ENCODE peak calls at places on chromosomes 4 and X, in five cellular contexts. F is CD4-positive, alpha-beta T cell; D is HepG2; C is ovary; K is aorta. S is an unnamed sample.

GRCh38 chr4:3783691-3784306 is 17.6 kb downstream of the ADRA2C start:
- DNase-seq in D (no peak), K (no peak), F (no peak), C (peak; percentile 46), S (no peak)

GRCh38 chrX:29308726-29309125 is 721.5 kb downstream of the IL1RAPL1 start:
- DNase-seq in F (no peak), D (no peak), C (no peak), K (no peak), S (no peak)

GRCh38 chr4:2044119-2044485 is 15.0 kb upstream of the NAT8L start:
- DNase-seq in D (no peak), F (no peak), C (no peak), K (peak; percentile 53), S (no peak)

GRCh38 chrX:21481761-21482160 is 107.5 kb downstream of the CNKSR2 start:
- DNase-seq in D (no peak), F (no peak), K (no peak), C (no peak), S (no peak)

GRCh38 chr4:70559216-70559830 is 32.7 kb upstream of the AMBN start:
- DNase-seq in D (peak; percentile 67), C (no peak), F (no peak), K (no peak), S (no peak)

GRCh38 chr4:88341227-88342192 is 37.1 kb upstream of the HERC6 start:
- DNase-seq in C (peak; percentile 43), D (peak; percentile 10), K (no peak), F (no peak), S (peak; percentile 63)

GRCh38 chrX:123833387-123833786 is 26.5 kb upstream of the XIAP start:
- DNase-seq in C (no peak), F (peak; percentile 22), K (no peak), D (peak; percentile 60), S (peak; percentile 37)

GRCh38 chr4:6779667-6780565 is 2.6 kb upstream of the KIAA0232 start:
- DNase-seq in K (no peak), F (no peak), D (peak; percentile 62), C (no peak), S (no peak)

GRCh38 chr4:113057891-113058290 is 8.4 kb downstream of the ANK2 start:
- DNase-seq in F (no peak), K (no peak), C (no peak), D (no peak), S (no peak)

GRCh38 chr4:106312997-106313522 is 2.9 kb downstream of the TBCK start:
- DNase-seq in C (no peak), K (no peak), F (no peak), D (no peak), S (no peak)

GRCh38 chrX:23907106-23907495 is 637 bp downstream of the APOO start:
- DNase-seq in D (no peak), C (no peak), K (no peak), F (no peak), S (no peak)

GRCh38 chr4:99624141-99624719 is 33.4 kb downstream of the C4orf54 start:
- DNase-seq in D (no peak), F (no peak), C (peak; percentile 41), K (no peak), S (no peak)

GRCh38 chrX:151384807-151385206 is 12.2 kb upstream of the VMA21 start:
- DNase-seq in D (no peak), K (no peak), F (no peak), C (no peak), S (no peak)

GRCh38 chrX:111168314-111168713 is 72.3 kb downstream of the PAK3 start:
- DNase-seq in K (no peak), D (peak; percentile 0), C (no peak), F (no peak), S (no peak)

GRCh38 chrX:73215263-73215662 is 612 bp upstream of the NAP1L2 start:
- DNase-seq in K (no peak), C (no peak), D (no peak), F (no peak), S (no peak)

GRCh38 chrX:15498741-15499140 is 1.9 kb upstream of the BMX start:
- DNase-seq in D (no peak), C (no peak), K (no peak), F (no peak), S (no peak)

GRCh38 chr4:155578726-155579385 is 87.8 kb upstream of the GUCY1A1 start:
- DNase-seq in D (no peak), F (no peak), K (no peak), C (no peak), S (no peak)

GRCh38 chr4:4402966-4403365 is 16.1 kb downstream of the NSG1 start:
- DNase-seq in D (no peak), K (no peak), C (no peak), F (no peak), S (no peak)

GRCh38 chrX:70852294-70852693 is 56.2 kb downstream of the TEX11 start:
- DNase-seq in D (no peak), F (no peak), K (no peak), C (no peak), S (no peak)

GRCh38 chr4:21507439-21507838 is 441.1 kb downstream of the KCNIP4 start:
- DNase-seq in K (no peak), C (no peak), D (peak; percentile 6), F (no peak), S (no peak)

GRCh38 chrX:117376460-117376859 is 740.1 kb downstream of the KLHL13 start:
- DNase-seq in C (no peak), D (peak; percentile 2), F (no peak), K (no peak), S (no peak)

GRCh38 chr4:82586055-82586454 is 24.3 kb upstream of the TMEM150C start:
- DNase-seq in F (no peak), C (no peak), K (no peak), D (no peak), S (no peak)

GRCh38 chrX:130060122-130061069 is 49.9 kb downstream of the ELF4 start:
- DNase-seq in C (peak; percentile 88), K (peak; percentile 95), D (peak; percentile 30), F (peak; percentile 50), S (peak; percentile 69)

GRCh38 chr4:2484993-2485392 is 16.1 kb downstream of the RNF4 start:
- DNase-seq in F (peak; percentile 66), C (peak; percentile 49), K (peak; percentile 78), D (no peak), S (peak; percentile 66)

GRCh38 chr4:72604324-72604723 is 35.3 kb upstream of the ADAMTS3 start:
- DNase-seq in F (no peak), K (no peak), C (no peak), D (no peak), S (no peak)

GRCh38 chrX:15985937-15986336 is 131.3 kb upstream of the AP1S2 start:
- DNase-seq in C (no peak), K (no peak), F (no peak), D (no peak), S (no peak)

GRCh38 chr4:80206111-80206510 is 8.8 kb downstream of the PRDM8 start:
- DNase-seq in C (no peak), K (no peak), F (no peak), D (no peak), S (no peak)
- H3K27me3 ChIP-seq in C (no peaks in the 10 kb centered on the region), K (no peaks in the 10 kb centered on the region), F (no peaks in the 10 kb centered on the region), D (no peaks in the 10 kb centered on the region), S (peaks cover 15% of the 10 kb centered on the region)

DNA sequence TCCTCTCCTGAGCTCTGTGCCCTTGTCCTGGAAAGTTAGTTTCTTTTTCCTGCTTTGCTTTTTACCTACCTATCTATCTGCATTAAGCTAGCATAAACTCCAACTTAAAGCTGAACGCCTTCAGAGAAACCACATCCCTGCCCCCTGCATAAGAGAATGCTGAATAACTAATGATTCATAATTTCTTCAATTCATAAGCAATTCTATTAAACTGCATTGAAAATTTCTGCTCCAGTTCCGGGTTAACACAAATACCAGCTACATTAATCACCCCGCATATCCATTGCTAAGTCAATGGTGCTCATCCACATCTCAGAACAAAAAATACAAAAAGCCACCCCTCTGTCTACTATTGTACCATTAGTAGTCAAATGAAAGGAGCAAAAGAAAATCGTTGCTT is 107.0 kb downstream of the ELOVL6 start:
- DNase-seq in D (no peak), K (no peak), C (no peak), F (no peak), S (no peak)
- H3K27ac ChIP-seq in D (no peak overlapping the region), K (no peak overlapping the region), C (no peak overlapping the region), F (no peak overlapping the region), S (no peak overlapping the region)

GRCh38 chrX:54930291-54931049 is 9.8 kb downstream of the TRO start:
- DNase-seq in F (no peak), C (no peak), D (no peak), K (no peak), S (no peak)

GRCh38 chrX:54934890-54935289 is 14.3 kb downstream of the TRO start:
- DNase-seq in C (no peak), F (no peak), D (no peak), K (no peak), S (no peak)

GRCh38 chrX:54931107-54931506 is 10.5 kb downstream of the TRO start:
- DNase-seq in D (no peak), F (no peak), C (no peak), K (no peak), S (no peak)

GRCh38 chrX:54934058-54934457 is 13.4 kb downstream of the TRO start:
- DNase-seq in C (no peak), D (no peak), F (no peak), K (no peak), S (no peak)

GRCh38 chrX:54933150-54933826 is 12.7 kb downstream of the TRO start:
- DNase-seq in K (no peak), F (no peak), C (no peak), D (no peak), S (no peak)
- H3K27me3 ChIP-seq in K (no peaks in the 10 kb centered on the region), F (no peaks in the 10 kb centered on the region), C (no peaks in the 10 kb centered on the region), D (no peaks in the 10 kb centered on the region), S (peaks cover 33% of the 10 kb centered on the region)

GRCh38 chrX:116238866-116239265 is 68.3 kb downstream of the AGTR2 start:
- DNase-seq in D (no peak), F (no peak), C (no peak), K (no peak), S (no peak)

GRCh38 chrX:116239944-116240391 is 69.4 kb downstream of the AGTR2 start:
- DNase-seq in K (no peak), D (no peak), C (no peak), F (no peak), S (no peak)

GRCh38 chrX:116240446-116240845 is 69.9 kb downstream of the AGTR2 start:
- DNase-seq in D (no peak), K (no peak), C (no peak), F (no peak), S (no peak)

GRCh38 chrX:116241001-116241400 is 70.5 kb downstream of the AGTR2 start:
- DNase-seq in K (no peak), F (no peak), D (no peak), C (no peak), S (no peak)

GRCh38 chrX:116238093-116238492 is 67.5 kb downstream of the AGTR2 start:
- DNase-seq in K (no peak), F (no peak), D (no peak), C (no peak), S (no peak)
- H3K27ac ChIP-seq in K (no peak overlapping the region), F (no peak overlapping the region), D (no peak overlapping the region), C (no peak overlapping the region), S (no peak overlapping the region)

GRCh38 chr4:42396361-42397255 is 680 bp upstream of the SHISA3 start:
- DNase-seq in K (no peak), C (no peak), D (no peak), F (no peak), S (no peak)
- H3K27me3 ChIP-seq in K (no peaks in the 10 kb centered on the region), C (no peaks in the 10 kb centered on the region), D (peaks cover 2% of the 10 kb centered on the region), F (peaks cover 41% of the 10 kb centered on the region), S (peaks cover 39% of the 10 kb centered on the region)

GRCh38 chrX:103879339-103879738 is 47.3 kb upstream of the RAB9B start:
- DNase-seq in K (no peak), F (no peak), D (no peak), C (no peak), S (no peak)
- H3K27ac ChIP-seq in K (no peak overlapping the region), F (no peak overlapping the region), D (no peak overlapping the region), C (no peak overlapping the region), S (no peak overlapping the region)

GRCh38 chr4:787561-787981 is 38.4 kb downstream of the CPLX1 start:
- DNase-seq in D (no peak), C (no peak), F (no peak), K (peak; percentile 70), S (no peak)
- H3K27me3 ChIP-seq in D (peaks cover 10% of the 10 kb centered on the region), C (no peaks in the 10 kb centered on the region), F (peaks cover 47% of the 10 kb centered on the region), K (no peaks in the 10 kb centered on the region), S (peaks cover 35% of the 10 kb centered on the region)

S was measured in dorsolateral prefrontal cortex.